ENCODE peak calls at places on chromosomes 6 and 20, in six cellular contexts. One of them, this sample, is unnamed.

GRCh38 chr20:63893999-63894357 is 948 bp upstream of the DNAJC5 start:
- DNase-seq in glomerular endothelial cell: no peak
- DNase-seq in COR-L47: no peak
- DNase-seq in brain pericyte: no peak
- DNase-seq in NCI-H460: no peak
- DNase-seq in EL: no peak
- DNase-seq in this sample: no peak

GRCh38 chr6:75374913-75375530 is 90.4 kb upstream of the TMEM30A start:
- DNase-seq in glomerular endothelial cell: no peak
- DNase-seq in COR-L47: no peak
- DNase-seq in brain pericyte: no peak
- DNase-seq in NCI-H460: no peak
- DNase-seq in EL: no peak
- DNase-seq in this sample: no peak

GRCh38 chr20:59574308-59574707 is 30.0 kb upstream of the PHACTR3 start:
- DNase-seq in glomerular endothelial cell: no peak
- DNase-seq in COR-L47: no peak
- DNase-seq in brain pericyte: no peak
- DNase-seq in NCI-H460: no peak
- DNase-seq in EL: no peak
- DNase-seq in this sample: no peak

GRCh38 chr20:37343212-37343993 is 2.5 kb upstream of the SRC start:
- DNase-seq in glomerular endothelial cell: no peak
- DNase-seq in COR-L47: no peak
- DNase-seq in brain pericyte: no peak
- DNase-seq in NCI-H460: no peak
- DNase-seq in EL: no peak
- DNase-seq in this sample: no peak

GRCh38 chr6:163123098-163123497 is 291.4 kb upstream of the QKI start:
- DNase-seq in glomerular endothelial cell: no peak
- DNase-seq in COR-L47: no peak
- DNase-seq in brain pericyte: no peak
- DNase-seq in NCI-H460: no peak
- DNase-seq in EL: no peak
- DNase-seq in this sample: no peak

GRCh38 chr6:117483004-117483644 is 650 bp downstream of the DCBLD1 start:
- DNase-seq in glomerular endothelial cell: no peak
- DNase-seq in COR-L47: peak
- DNase-seq in brain pericyte: no peak
- DNase-seq in NCI-H460: peak
- DNase-seq in EL: peak
- DNase-seq in this sample: peak

GRCh38 chr6:170524188-170524535 is 28.9 kb downstream of the PSMB1 start:
- DNase-seq in glomerular endothelial cell: no peak
- DNase-seq in COR-L47: no peak
- DNase-seq in brain pericyte: no peak
- DNase-seq in NCI-H460: no peak
- DNase-seq in EL: no peak
- DNase-seq in this sample: no peak

GRCh38 chr20:13458860-13459451 is 179.8 kb downstream of the TASP1 start:
- DNase-seq in glomerular endothelial cell: peak
- DNase-seq in COR-L47: no peak
- DNase-seq in brain pericyte: no peak
- DNase-seq in NCI-H460: peak
- DNase-seq in EL: peak
- DNase-seq in this sample: peak

GRCh38 chr6:37559501-37559900 is 59.8 kb upstream of the CCDC167 start:
- DNase-seq in glomerular endothelial cell: no peak
- DNase-seq in COR-L47: no peak
- DNase-seq in brain pericyte: no peak
- DNase-seq in NCI-H460: no peak
- DNase-seq in EL: no peak
- DNase-seq in this sample: no peak

GRCh38 chr20:20806121-20806820 is 93.8 kb upstream of the RALGAPA2 start:
- DNase-seq in glomerular endothelial cell: no peak
- DNase-seq in COR-L47: no peak
- DNase-seq in brain pericyte: no peak
- DNase-seq in NCI-H460: no peak
- DNase-seq in EL: no peak
- DNase-seq in this sample: no peak

GRCh38 chr6:15096894-15097837 is 148.7 kb upstream of the JARID2 start:
- DNase-seq in glomerular endothelial cell: no peak
- DNase-seq in COR-L47: no peak
- DNase-seq in brain pericyte: no peak
- DNase-seq in NCI-H460: no peak
- DNase-seq in EL: no peak
- DNase-seq in this sample: no peak

GRCh38 chr20:12555369-12555768 is 453.4 kb upstream of the SPTLC3 start:
- DNase-seq in glomerular endothelial cell: no peak
- DNase-seq in COR-L47: no peak
- DNase-seq in brain pericyte: no peak
- DNase-seq in NCI-H460: no peak
- DNase-seq in EL: no peak
- DNase-seq in this sample: no peak

GRCh38 chr20:2093883-2094282 is 7.7 kb upstream of the STK35 start:
- DNase-seq in glomerular endothelial cell: no peak
- DNase-seq in COR-L47: no peak
- DNase-seq in brain pericyte: no peak
- DNase-seq in NCI-H460: no peak
- DNase-seq in EL: no peak
- DNase-seq in this sample: no peak

GRCh38 chr6:154806804-154807203 is 73.6 kb downstream of the SCAF8 start:
- DNase-seq in glomerular endothelial cell: no peak
- DNase-seq in COR-L47: no peak
- DNase-seq in brain pericyte: no peak
- DNase-seq in NCI-H460: no peak
- DNase-seq in EL: no peak
- DNase-seq in this sample: no peak

GRCh38 chr6:44051516-44051915 is 75.7 kb downstream of the MRPL14 start:
- DNase-seq in glomerular endothelial cell: no peak
- DNase-seq in COR-L47: no peak
- DNase-seq in brain pericyte: no peak
- DNase-seq in NCI-H460: no peak
- DNase-seq in EL: peak
- DNase-seq in this sample: no peak

GRCh38 chr20:51687630-51688029 is 80.6 kb downstream of the ATP9A start:
- DNase-seq in glomerular endothelial cell: no peak
- DNase-seq in COR-L47: no peak
- DNase-seq in brain pericyte: no peak
- DNase-seq in NCI-H460: no peak
- DNase-seq in EL: no peak
- DNase-seq in this sample: no peak

GRCh38 chr6:52149076-52149475 is 37.1 kb upstream of the IL17A start:
- DNase-seq in glomerular endothelial cell: no peak
- DNase-seq in COR-L47: no peak
- DNase-seq in brain pericyte: no peak
- DNase-seq in NCI-H460: no peak
- DNase-seq in EL: no peak
- DNase-seq in this sample: no peak

GRCh38 chr6:43771210-43771857 is 1.3 kb downstream of the VEGFA start:
- DNase-seq in glomerular endothelial cell: no peak
- DNase-seq in COR-L47: peak
- DNase-seq in brain pericyte: no peak
- DNase-seq in NCI-H460: no peak
- DNase-seq in EL: peak
- DNase-seq in this sample: peak

GRCh38 chr6:22082278-22082677 is 214.6 kb downstream of the PRL start:
- DNase-seq in glomerular endothelial cell: no peak
- DNase-seq in COR-L47: no peak
- DNase-seq in brain pericyte: no peak
- DNase-seq in NCI-H460: no peak
- DNase-seq in EL: no peak
- DNase-seq in this sample: no peak

GRCh38 chr20:51494241-51495110 is 48.0 kb downstream of the NFATC2 start:
- DNase-seq in glomerular endothelial cell: no peak
- DNase-seq in COR-L47: no peak
- DNase-seq in brain pericyte: no peak
- DNase-seq in NCI-H460: no peak
- DNase-seq in EL: no peak
- DNase-seq in this sample: no peak

GRCh38 chr6:112701201-112701600 is 354.1 kb downstream of the RFPL4B start:
- DNase-seq in glomerular endothelial cell: no peak
- DNase-seq in COR-L47: no peak
- DNase-seq in brain pericyte: peak
- DNase-seq in NCI-H460: no peak
- DNase-seq in EL: peak
- DNase-seq in this sample: no peak

GRCh38 chr6:31615748-31616147 is 714 bp downstream of the AIF1 start:
- DNase-seq in glomerular endothelial cell: no peak
- DNase-seq in COR-L47: no peak
- DNase-seq in brain pericyte: no peak
- DNase-seq in NCI-H460: no peak
- DNase-seq in EL: no peak
- DNase-seq in this sample: peak

GRCh38 chr6:140107216-140107615 is 732.8 kb upstream of the CITED2 start:
- DNase-seq in glomerular endothelial cell: no peak
- DNase-seq in COR-L47: no peak
- DNase-seq in brain pericyte: no peak
- DNase-seq in NCI-H460: no peak
- DNase-seq in EL: no peak
- DNase-seq in this sample: no peak

GRCh38 chr6:161010418-161010817 is 18.8 kb downstream of the MAP3K4 start:
- DNase-seq in glomerular endothelial cell: no peak
- DNase-seq in COR-L47: no peak
- DNase-seq in brain pericyte: no peak
- DNase-seq in NCI-H460: no peak
- DNase-seq in EL: peak
- DNase-seq in this sample: no peak

This sample was measured in Kasumi-1.